ENCODE peak calls at places on chromosome 18, in nine cellular contexts. R, U, H, T, O, N, K, S and F are unnamed samples.

GRCh38 chr18:56709463-56709862 is 58.3 kb downstream of the WDR7 start:
- DNase-seq in H (no peak), T (peak; percentile 69), O (no peak), N (peak; percentile 50), U (no peak), S (peak; percentile 71), R (no peak), K (peak; percentile 54), F (no peak)

GRCh38 chr18:3604626-3605408 is 154.8 kb downstream of the TGIF1 start:
- DNase-seq in S (peak; percentile 61), O (no peak), T (no peak), H (no peak), N (no peak), R (no peak), U (no peak), K (peak; percentile 93), F (no peak)

GRCh38 chr18:71287268-71287667 is 998.4 kb downstream of the SOCS6 start:
- DNase-seq in H (no peak), S (peak; percentile 56), K (no peak), U (no peak), O (no peak), R (no peak), N (no peak), T (no peak), F (no peak)

GRCh38 chr18:62690416-62690815 is 24.9 kb upstream of the PHLPP1 start:
- DNase-seq in H (no peak), O (no peak), S (no peak), R (no peak), N (no peak), T (no peak), K (peak; percentile 15), U (no peak), F (no peak)

GRCh38 chr18:67265464-67266245 is 250.9 kb downstream of the DSEL start:
- DNase-seq in N (no peak), R (no peak), O (no peak), S (no peak), T (no peak), U (no peak), K (no peak), H (no peak), F (no peak)

GRCh38 chr18:57833441-57834101 is 30.5 kb upstream of the ATP8B1 start:
- DNase-seq in H (no peak), O (no peak), U (no peak), N (no peak), R (no peak), T (no peak), K (peak; percentile 16), S (no peak), F (no peak)

GRCh38 chr18:49745051-49746014 is 68.0 kb downstream of the ACAA2 start:
- DNase-seq in N (no peak), H (no peak), R (no peak), K (no peak), T (no peak), S (no peak), U (peak; percentile 38), O (no peak), F (no peak)

GRCh38 chr18:48733854-48734253 is 195.0 kb downstream of the CTIF start:
- DNase-seq in T (no peak), S (peak; percentile 61), R (no peak), N (no peak), K (no peak), U (no peak), O (no peak), H (no peak), F (no peak)

GRCh38 chr18:58745914-58746313 is 74.6 kb downstream of the MALT1 start:
- DNase-seq in S (no peak), T (no peak), K (no peak), O (no peak), U (no peak), N (no peak), H (no peak), R (no peak), F (no peak)

GRCh38 chr18:44465337-44465736 is 215.4 kb upstream of the SETBP1 start:
- DNase-seq in R (no peak), S (no peak), O (peak; percentile 21), K (no peak), H (no peak), U (no peak), T (no peak), N (no peak), F (no peak)

GRCh38 chr18:7821784-7822183 is 254.7 kb downstream of the PTPRM start:
- DNase-seq in H (no peak), R (no peak), N (no peak), K (no peak), T (no peak), O (no peak), S (no peak), U (no peak), F (no peak)

GRCh38 chr18:23884712-23885375 is 129.7 kb upstream of the TTC39C start:
- DNase-seq in U (peak; percentile 70), K (peak; percentile 12), T (no peak), H (no peak), O (peak; percentile 63), S (no peak), N (no peak), R (no peak), F (peak; percentile 51)

GRCh38 chr18:22604390-22604985 is 186.8 kb upstream of the CTAGE1 start:
- DNase-seq in N (no peak), U (peak; percentile 61), H (no peak), T (no peak), S (peak; percentile 13), K (no peak), R (no peak), O (peak; percentile 77), F (no peak)

DNA sequence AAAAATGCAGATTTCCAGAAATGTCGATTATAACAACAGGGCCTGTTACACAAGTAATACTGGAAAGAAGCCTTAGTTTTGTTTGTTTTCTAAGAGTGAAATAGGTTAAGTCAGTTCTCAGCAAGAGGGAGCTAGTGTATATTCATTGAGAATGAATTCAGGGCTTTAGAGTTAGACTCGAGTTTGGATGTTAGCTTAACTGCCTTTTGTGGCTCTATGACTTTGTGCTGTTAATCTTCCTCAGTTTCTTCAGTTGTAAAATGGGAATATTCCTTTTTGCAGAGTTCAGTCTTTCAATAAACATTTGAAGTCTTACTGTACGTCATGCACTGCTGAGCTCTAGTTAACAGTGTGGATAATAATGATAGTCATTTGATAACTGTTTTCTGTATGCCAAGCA is 989 bp downstream of the NDUFV2 start:
- DNase-seq in R (no peak), S (no peak), N (no peak), K (no peak), O (no peak), U (no peak), H (no peak), T (no peak), F (no peak)
- H3K4me1 ChIP-seq in R (peaks cover 61% of the 10 kb centered on the region), S (peaks cover 36% of the 10 kb centered on the region), N (no peaks in the 10 kb centered on the region), K (peaks cover 57% of the 10 kb centered on the region), O (no peaks in the 10 kb centered on the region), U (peaks cover 47% of the 10 kb centered on the region), H (peaks cover 40% of the 10 kb centered on the region), T (peaks cover 10% of the 10 kb centered on the region), F (peaks cover 53% of the 10 kb centered on the region)

GRCh38 chr18:25019086-25019860 is 332.7 kb downstream of the ZNF521 start:
- DNase-seq in R (no peak), S (no peak), N (no peak), T (no peak), K (no peak), U (no peak), O (no peak), H (no peak), F (no peak)

GRCh38 chr18:25016666-25017065 is 335.3 kb downstream of the ZNF521 start:
- DNase-seq in N (peak; percentile 64), T (no peak), U (no peak), R (no peak), S (no peak), H (no peak), K (no peak), O (no peak), F (no peak)

GRCh38 chr18:25016181-25016580 is 335.8 kb downstream of the ZNF521 start:
- DNase-seq in S (no peak), U (no peak), K (no peak), H (no peak), N (no peak), R (no peak), O (no peak), T (no peak), F (no peak)

GRCh38 chr18:25019946-25020345 is 332.0 kb downstream of the ZNF521 start:
- DNase-seq in T (no peak), U (no peak), H (no peak), N (no peak), K (no peak), S (no peak), O (no peak), R (no peak), F (no peak)
- H3K27ac ChIP-seq in T (no peak overlapping the region), U (no peak overlapping the region), H (no peak overlapping the region), N (no peak overlapping the region), K (no peak overlapping the region), S (no peak overlapping the region), O (no peak overlapping the region), R (no peak overlapping the region), F (no peak overlapping the region)

GRCh38 chr18:46324556-46324955 is 220.4 kb downstream of the HAUS1 start:
- DNase-seq in U (no peak), O (no peak), R (no peak), T (peak; percentile 56), N (no peak), S (peak; percentile 64), H (peak; percentile 67), K (no peak), F (no peak)
- TF ChIP-seq CTCF in U (no peak), O (no peak), R (no peak), T (no peak), N (no peak), S (no peak), H (no peak), K (no peak), F (no peak)

GRCh38 chr18:9997711-9998110 is 83.9 kb downstream of the VAPA start:
- DNase-seq in T (no peak), S (no peak), U (no peak), H (no peak), K (no peak), N (no peak), O (no peak), R (no peak), F (no peak)

GRCh38 chr18:9998330-9998729 is 84.5 kb downstream of the VAPA start:
- DNase-seq in R (no peak), S (no peak), O (no peak), U (no peak), T (no peak), H (no peak), K (no peak), N (no peak), F (no peak)

GRCh38 chr18:9994701-9995100 is 80.9 kb downstream of the VAPA start:
- DNase-seq in S (no peak), K (no peak), U (no peak), T (no peak), R (no peak), O (peak; percentile 15), H (no peak), N (no peak), F (no peak)

GRCh38 chr18:9993846-9994660 is 80.2 kb downstream of the VAPA start:
- DNase-seq in T (no peak), H (no peak), R (peak; percentile 55), N (no peak), S (no peak), K (no peak), U (no peak), O (peak; percentile 33), F (no peak)

DNA sequence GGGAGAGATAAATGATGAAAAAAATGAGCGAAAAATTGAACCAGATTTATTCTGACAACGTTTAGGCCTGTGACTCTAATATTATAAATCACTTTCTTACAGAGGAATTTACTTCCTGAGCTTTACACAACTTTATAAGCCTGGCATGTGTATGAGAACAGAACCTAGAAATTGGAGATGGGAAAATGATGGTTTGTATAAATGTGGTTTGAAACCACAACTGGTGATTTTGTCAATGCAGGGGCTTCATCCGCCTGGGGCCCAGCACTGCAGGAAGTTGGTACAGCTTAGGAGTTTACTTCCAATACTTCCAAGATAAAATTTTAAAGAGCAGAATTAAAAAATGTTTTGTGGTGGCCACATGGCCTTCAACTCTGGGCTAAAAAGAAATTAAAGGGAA is 82.3 kb downstream of the VAPA start:
- DNase-seq in T (no peak), S (no peak), K (no peak), N (no peak), U (no peak), H (no peak), R (no peak), O (no peak), F (no peak)
- H3K4me1 ChIP-seq in T (no peaks in the 10 kb centered on the region), S (peaks cover 5% of the 10 kb centered on the region), K (peaks cover 7% of the 10 kb centered on the region), N (no peaks in the 10 kb centered on the region), U (peaks cover 15% of the 10 kb centered on the region), H (no peaks in the 10 kb centered on the region), R (peaks cover 34% of the 10 kb centered on the region), O (peaks cover 4% of the 10 kb centered on the region), F (no peaks in the 10 kb centered on the region)